ENCODE peak calls at places on chromosome 20, in six cellular contexts. B, J, E, V, F and W are unnamed samples.

GRCh38 chr20:44776977-44777376 is 31.3 kb downstream of the KCNK15 start:
- DNase-seq in B (no peak), J (no peak), E (peak; percentile 40), V (no peak), F (no peak), W (no peak)

GRCh38 chr20:43853174-43853803 is 61.4 kb upstream of the TOX2 start:
- DNase-seq in B (no peak), J (no peak), E (no peak), V (no peak), F (no peak), W (no peak)

GRCh38 chr20:13286600-13286999 is 65.5 kb downstream of the ISM1 start:
- DNase-seq in B (peak; percentile 74), J (no peak), E (no peak), V (no peak), F (no peak), W (no peak)

GRCh38 chr20:25378884-25379733 is 11.5 kb downstream of the ABHD12 start:
- DNase-seq in B (no peak), J (no peak), E (no peak), V (no peak), F (no peak), W (no peak)

GRCh38 chr20:5161536-5162164 is 34.8 kb downstream of the CDS2 start:
- DNase-seq in B (no peak), J (no peak), E (no peak), V (no peak), F (no peak), W (no peak)

GRCh38 chr20:41437836-41438235 is 71.2 kb upstream of the EMILIN3 start:
- DNase-seq in B (no peak), J (no peak), E (peak; percentile 72), V (no peak), F (peak; percentile 61), W (no peak)

GRCh38 chr20:42110301-42110700 is 492.1 kb upstream of the CHD6 start:
- DNase-seq in B (no peak), J (no peak), E (no peak), V (no peak), F (no peak), W (no peak)

GRCh38 chr20:18443841-18444240 is 23.0 kb downstream of the DZANK1 start:
- DNase-seq in B (no peak), J (no peak), E (peak; percentile 14), V (no peak), F (peak; percentile 14), W (no peak)

GRCh38 chr20:62953167-62953838 is 794 bp downstream of the SLC17A9 start:
- DNase-seq in B (no peak), J (no peak), E (no peak), V (no peak), F (no peak), W (peak; percentile 30)

GRCh38 chr20:23928788-23929187 is 49.2 kb upstream of the CST5 start:
- DNase-seq in B (peak; percentile 42), J (no peak), E (no peak), V (no peak), F (no peak), W (peak; percentile 4)

GRCh38 chr20:12966468-12967085 is 42.2 kb upstream of the SPTLC3 start:
- DNase-seq in B (no peak), J (no peak), E (peak; percentile 87), V (no peak), F (peak; percentile 30), W (no peak)

GRCh38 chr20:15619816-15620215 is 953.4 kb downstream of the KIF16B start:
- DNase-seq in B (no peak), J (no peak), E (no peak), V (no peak), F (no peak), W (no peak)

GRCh38 chr20:21613512-21613911 is 92.0 kb upstream of the PAX1 start:
- DNase-seq in B (no peak), J (no peak), E (no peak), V (no peak), F (no peak), W (no peak)

GRCh38 chr20:31260326-31260932 is 3.0 kb downstream of the DEFB115 start:
- DNase-seq in B (no peak), J (no peak), E (peak; percentile 5), V (no peak), F (no peak), W (peak; percentile 35)

GRCh38 chr20:48945840-48946514 is 24.5 kb downstream of the ARFGEF2 start:
- DNase-seq in B (no peak), J (no peak), E (peak; percentile 26), V (no peak), F (no peak), W (no peak)

GRCh38 chr20:48668451-48668946 is 159.3 kb downstream of the PREX1 start:
- DNase-seq in B (no peak), J (no peak), E (peak; percentile 49), V (no peak), F (no peak), W (no peak)

GRCh38 chr20:35539756-35540212 is 2.1 kb upstream of the ERGIC3 start:
- DNase-seq in B (peak; percentile 76), J (peak; percentile 70), E (peak; percentile 52), V (no peak), F (no peak), W (peak; percentile 37)

GRCh38 chr20:39855799-39856198 is 833.2 kb downstream of the MAFB start:
- DNase-seq in B (no peak), J (no peak), E (peak; percentile 24), V (no peak), F (peak; percentile 16), W (no peak)

GRCh38 chr20:47317127-47317895 is 39.2 kb downstream of the ZMYND8 start:
- DNase-seq in B (peak; percentile 91), J (no peak), E (peak; percentile 98), V (peak; percentile 90), F (peak; percentile 100), W (peak; percentile 37)

GRCh38 chr20:1775117-1775516 is 117.5 kb upstream of the SIRPG start:
- DNase-seq in B (no peak), J (no peak), E (peak; percentile 52), V (no peak), F (peak; percentile 24), W (no peak)

GRCh38 chr20:33796907-33797544 is 14.1 kb upstream of the CHMP4B start:
- DNase-seq in B (no peak), J (no peak), E (no peak), V (no peak), F (no peak), W (no peak)

GRCh38 chr20:48288930-48289507 is 503.7 kb upstream of the SULF2 start:
- DNase-seq in B (no peak), J (no peak), E (no peak), V (no peak), F (no peak), W (no peak)

GRCh38 chr20:50048420-50049166 is 64.4 kb downstream of the UBE2V1 start:
- DNase-seq in B (no peak), J (no peak), E (no peak), V (no peak), F (no peak), W (no peak)

GRCh38 chr20:51492167-51493092 is 50.1 kb downstream of the NFATC2 start:
- DNase-seq in B (peak; percentile 85), J (no peak), E (no peak), V (peak; percentile 83), F (no peak), W (no peak)

GRCh38 chr20:43938932-43939761 is 24.5 kb downstream of the TOX2 start:
- DNase-seq in B (peak; percentile 77), J (no peak), E (peak; percentile 100), V (no peak), F (peak; percentile 100), W (no peak)

GRCh38 chr20:22430746-22431168 is 153.6 kb downstream of the FOXA2 start:
- DNase-seq in B (no peak), J (no peak), E (no peak), V (no peak), F (no peak), W (no peak)

GRCh38 chr20:10219993-10220750 is 1.5 kb downstream of the SNAP25 start:
- DNase-seq in B (no peak), J (no peak), E (no peak), V (no peak), F (no peak), W (no peak)
- H3K4me3 ChIP-seq in B (no peak overlapping the region), J (no peak overlapping the region), E (no peak overlapping the region), V (no peak overlapping the region), F (no peak overlapping the region), W (no peak overlapping the region)

GRCh38 chr20:55160022-55160421 is 684.6 kb downstream of the DOK5 start:
- DNase-seq in B (no peak), J (no peak), E (no peak), V (no peak), F (peak; percentile 24), W (no peak)
- TF ChIP-seq CTCF in B (no peak), J (no peak), E (no peak), V (no peak), F (no peak), W (no peak)

GRCh38 chr20:32450484-32451061 is 92.4 kb downstream of the ASXL1 start:
- DNase-seq in B (peak; percentile 54), J (no peak), E (no peak), V (no peak), F (no peak), W (no peak)

GRCh38 chr20:32451340-32451681 is 93.2 kb downstream of the ASXL1 start:
- DNase-seq in B (no peak), J (no peak), E (no peak), V (no peak), F (no peak), W (no peak)

GRCh38 chr20:32453467-32454163 is 95.5 kb downstream of the ASXL1 start:
- DNase-seq in B (peak; percentile 53), J (no peak), E (no peak), V (no peak), F (no peak), W (no peak)

GRCh38 chr20:32452776-32453466 is 94.8 kb downstream of the ASXL1 start:
- DNase-seq in B (peak; percentile 43), J (no peak), E (no peak), V (no peak), F (no peak), W (no peak)

GRCh38 chr20:32451682-32452461 is 93.7 kb downstream of the ASXL1 start:
- DNase-seq in B (peak; percentile 51), J (no peak), E (no peak), V (no peak), F (no peak), W (no peak)
- H3K4me3 ChIP-seq in B (no peak overlapping the region), J (no peak overlapping the region), E (no peak overlapping the region), V (no peak overlapping the region), F (no peak overlapping the region), W (no peak overlapping the region)

GRCh38 chr20:59955131-59955796 is 3.0 kb upstream of the CDH26 start:
- DNase-seq in B (no peak), J (no peak), E (peak; percentile 27), V (no peak), F (peak; percentile 10), W (peak; percentile 16)
- TF ChIP-seq CTCF in B (peak; percentile 33), J (no peak), E (peak; percentile 37), V (no peak), F (peak; percentile 32), W (peak; percentile 1)

GRCh38 chr20:3240776-3241363 is 1.9 kb upstream of the SLC4A11 start:
- DNase-seq in B (no peak), J (no peak), E (no peak), V (no peak), F (no peak), W (no peak)
- H3K4me3 ChIP-seq in B (peak overlapping the region; percentile 74), J (no peak overlapping the region), E (no peak overlapping the region), V (peak overlapping the region; percentile 75), F (peak overlapping the region; percentile 68), W (no peak overlapping the region)

DNA sequence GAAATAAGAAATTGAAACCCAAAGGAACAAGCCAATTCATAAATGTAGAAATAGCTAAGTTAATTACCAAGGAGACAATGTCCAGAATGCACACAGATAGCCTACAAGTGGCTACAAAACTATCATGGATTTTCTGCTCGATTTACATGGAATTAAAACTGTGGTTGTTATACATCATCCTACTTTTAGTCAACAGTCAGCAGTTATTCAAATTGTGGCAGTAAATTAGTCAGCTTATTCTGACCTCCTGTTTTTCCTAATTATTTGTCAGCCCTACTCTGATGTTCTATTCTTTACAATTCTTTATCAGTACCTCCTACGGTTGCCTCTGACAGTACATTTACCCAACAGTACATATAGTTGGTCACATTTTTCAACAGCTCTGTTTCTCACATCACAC is 29.6 kb downstream of the RBL1 start:
- DNase-seq in B (no peak), J (no peak), E (no peak), V (no peak), F (no peak), W (no peak)
- TF ChIP-seq CTCF in B (no peak), J (no peak), E (no peak), V (no peak), F (no peak), W (no peak)